ENCODE peak calls at places on chromosomes 2 and 18, in ten cellular contexts. V, B, I, W, E, N, A, S, O and M are unnamed samples.

GRCh38 chr2:231563378-231563961 is 29.2 kb upstream of the TEX44 start:
- DNase-seq in V (no peak), B (peak; percentile 57), I (peak; percentile 38), W (no peak), E (peak; percentile 41), N (no peak), A (no peak), S (peak; percentile 64), O (peak; percentile 38), M (peak; percentile 69)

GRCh38 chr2:214410918-214411554 is at the start of gene VWC2L:
- DNase-seq in V (no peak), B (peak; percentile 76), I (peak; percentile 56), W (peak; percentile 49), E (peak; percentile 82), N (peak; percentile 38), A (peak; percentile 83), S (peak; percentile 1), O (peak; percentile 57), M (peak; percentile 64)

GRCh38 chr2:1981850-1982249 is 237.5 kb upstream of the PXDN start:
- DNase-seq in V (no peak), B (no peak), I (no peak), W (no peak), E (no peak), N (no peak), A (no peak), S (no peak), O (no peak), M (no peak)

GRCh38 chr2:121071058-121071504 is 213.9 kb downstream of the TFCP2L1 start:
- DNase-seq in V (peak; percentile 16), B (peak; percentile 31), I (no peak), W (peak; percentile 50), E (peak; percentile 64), N (peak; percentile 80), A (peak; percentile 79), S (peak; percentile 84), O (peak; percentile 90), M (peak; percentile 59)

GRCh38 chr2:195662138-195662537 is 5.1 kb downstream of the SLC39A10 start:
- DNase-seq in V (no peak), B (no peak), I (no peak), W (no peak), E (no peak), N (no peak), A (no peak), S (no peak), O (no peak), M (no peak)

GRCh38 chr2:192357216-192357615 is 162.5 kb upstream of the TMEFF2 start:
- DNase-seq in V (no peak), B (no peak), I (no peak), W (no peak), E (no peak), N (no peak), A (no peak), S (no peak), O (no peak), M (no peak)

GRCh38 chr2:196587739-196588138 is 51.8 kb upstream of the CCDC150 start:
- DNase-seq in V (no peak), B (no peak), I (no peak), W (no peak), E (no peak), N (no peak), A (no peak), S (no peak), O (no peak), M (no peak)

GRCh38 chr18:10454800-10455550 is 540 bp downstream of the APCDD1 start:
- DNase-seq in V (no peak), B (peak; percentile 20), I (no peak), W (peak; percentile 30), E (no peak), N (peak; percentile 82), A (peak; percentile 82), S (peak; percentile 5), O (peak; percentile 69), M (peak; percentile 10)

GRCh38 chr18:38318416-38318815 is 752.8 kb upstream of the CELF4 start:
- DNase-seq in V (no peak), B (no peak), I (no peak), W (no peak), E (no peak), N (no peak), A (no peak), S (no peak), O (no peak), M (no peak)

GRCh38 chr18:73118121-73118816 is 250.5 kb upstream of the NETO1 start:
- DNase-seq in V (no peak), B (peak; percentile 72), I (peak; percentile 11), W (no peak), E (no peak), N (no peak), A (no peak), S (no peak), O (no peak), M (peak; percentile 34)

GRCh38 chr2:64288321-64288931 is 144.2 kb upstream of the PELI1 start:
- DNase-seq in V (no peak), B (peak; percentile 83), I (no peak), W (no peak), E (peak; percentile 89), N (no peak), A (no peak), S (no peak), O (no peak), M (peak; percentile 91)
- H3K4me3 ChIP-seq in V (no peak overlapping the region), B (no peak overlapping the region), I (no peak overlapping the region), W (no peak overlapping the region), E (no peak overlapping the region), N (no peak overlapping the region), A (no peak overlapping the region), S (no peak overlapping the region), O (no peak overlapping the region), M (no peak overlapping the region)

GRCh38 chr2:10161206-10161931 is 38.8 kb downstream of the RRM2 start:
- DNase-seq in V (no peak), B (peak; percentile 35), I (no peak), W (no peak), E (peak; percentile 74), N (peak; percentile 31), A (no peak), S (no peak), O (no peak), M (no peak)

GRCh38 chr2:10163498-10164486 is 41.3 kb downstream of the RRM2 start:
- DNase-seq in V (no peak), B (peak; percentile 24), I (no peak), W (no peak), E (peak; percentile 37), N (no peak), A (no peak), S (no peak), O (no peak), M (no peak)

GRCh38 chr2:10164611-10165010 is 42.1 kb downstream of the RRM2 start:
- DNase-seq in V (no peak), B (no peak), I (no peak), W (no peak), E (no peak), N (no peak), A (no peak), S (no peak), O (no peak), M (no peak)

GRCh38 chr2:10161961-10162441 is 39.5 kb downstream of the RRM2 start:
- DNase-seq in V (no peak), B (no peak), I (no peak), W (no peak), E (peak; percentile 80), N (peak; percentile 47), A (no peak), S (no peak), O (no peak), M (no peak)

GRCh38 chr2:10162586-10163497 is 40.3 kb downstream of the RRM2 start:
- DNase-seq in V (no peak), B (no peak), I (no peak), W (no peak), E (no peak), N (peak; percentile 63), A (no peak), S (no peak), O (no peak), M (no peak)
- TF ChIP-seq CTCF in V (no peak), B (no peak), I (peak; percentile 31), W (no peak), E (peak; percentile 34), N (no peak), A (no peak), S (peak; percentile 7), O (no peak), M (peak; percentile 8)

DNA sequence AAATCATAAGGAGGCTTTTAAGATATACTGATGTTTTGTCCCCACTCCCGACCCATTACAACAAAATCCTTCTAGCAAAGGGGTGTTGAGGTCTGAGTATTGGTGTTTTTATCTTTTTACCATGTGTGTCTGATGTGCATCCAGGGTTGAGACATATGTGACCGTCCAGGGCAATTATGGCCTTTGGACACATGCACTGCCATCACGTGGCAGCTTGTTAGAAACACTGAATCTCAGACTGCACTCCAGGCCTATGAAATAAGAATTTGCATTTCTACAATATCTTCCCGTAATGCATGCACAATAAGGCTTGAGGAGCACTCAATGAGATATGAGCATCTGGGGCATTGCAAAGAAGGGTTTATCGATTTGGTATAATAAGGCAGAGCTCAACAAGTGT is 235.1 kb upstream of the ZNF804A start:
- DNase-seq in V (no peak), B (no peak), I (no peak), W (no peak), E (no peak), N (no peak), A (no peak), S (no peak), O (no peak), M (no peak)
- H3K4me3 ChIP-seq in V (no peak overlapping the region), B (no peak overlapping the region), I (no peak overlapping the region), W (no peak overlapping the region), E (no peak overlapping the region), N (no peak overlapping the region), A (no peak overlapping the region), S (no peak overlapping the region), O (no peak overlapping the region), M (no peak overlapping the region)

GRCh38 chr18:48679236-48679635 is 140.4 kb downstream of the CTIF start:
- DNase-seq in V (no peak), B (no peak), I (no peak), W (no peak), E (no peak), N (no peak), A (no peak), S (no peak), O (no peak), M (peak; percentile 66)

GRCh38 chr18:48682768-48683167 is 143.9 kb downstream of the CTIF start:
- DNase-seq in V (no peak), B (no peak), I (no peak), W (no peak), E (no peak), N (peak; percentile 43), A (no peak), S (no peak), O (no peak), M (no peak)

GRCh38 chr18:48680339-48680738 is 141.5 kb downstream of the CTIF start:
- DNase-seq in V (no peak), B (no peak), I (no peak), W (no peak), E (no peak), N (peak; percentile 77), A (no peak), S (no peak), O (no peak), M (peak; percentile 9)

GRCh38 chr18:48683197-48683596 is 144.4 kb downstream of the CTIF start:
- DNase-seq in V (no peak), B (no peak), I (no peak), W (no peak), E (no peak), N (no peak), A (no peak), S (no peak), O (no peak), M (no peak)

DNA sequence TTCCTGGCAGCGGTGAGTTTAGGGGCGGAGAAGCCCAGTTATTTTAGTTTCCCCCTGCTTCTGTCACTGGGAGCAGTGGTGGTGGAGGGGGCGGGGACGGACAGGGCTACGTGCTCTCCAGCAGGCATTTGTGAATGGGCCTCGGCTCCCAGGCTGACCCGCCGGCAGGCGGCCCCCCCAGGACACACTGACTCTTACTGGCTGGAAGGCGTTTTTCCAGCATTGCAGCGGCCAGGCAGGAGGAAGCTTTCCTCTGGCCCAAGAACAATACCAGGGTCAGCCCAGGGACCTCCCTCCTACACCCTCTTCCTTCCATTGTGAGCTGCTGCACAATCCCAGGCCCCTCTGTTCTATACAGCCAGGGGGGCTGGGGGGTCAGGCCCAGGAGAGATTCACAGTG is 142.0 kb downstream of the CTIF start:
- DNase-seq in V (no peak), B (no peak), I (no peak), W (peak; percentile 27), E (no peak), N (peak; percentile 88), A (no peak), S (no peak), O (peak; percentile 46), M (peak; percentile 67)
- TF ChIP-seq CTCF in V (no peak), B (no peak), I (no peak), W (peak; percentile 7), E (peak; percentile 40), N (no peak), A (peak; percentile 18), S (no peak), O (no peak), M (peak; percentile 50)